ENCODE peak calls at places on chromosomes 16 and 17, in six cellular contexts. One of them, this sample, is unnamed. For H3K4me1, the result is how much of the 10 kb centered on the place peaks cover.

GRCh38 chr17:54932711-54933110 is 32.1 kb downstream of the TOM1L1 start:
- DNase-seq in lower lobe of right lung: no peak
- DNase-seq in heart left ventricle: no peak
- DNase-seq in sigmoid colon: no peak
- DNase-seq in RWPE2: no peak
- DNase-seq in pancreas: no peak
- DNase-seq in this sample: no peak

GRCh38 chr17:59366040-59366757 is 34.7 kb downstream of the YPEL2 start:
- DNase-seq in sigmoid colon: no peak
- DNase-seq in lower lobe of right lung: no peak
- DNase-seq in RWPE2: no peak
- DNase-seq in pancreas: peak
- DNase-seq in heart left ventricle: no peak
- DNase-seq in this sample: no peak

GRCh38 chr17:41516828-41517283 is 1.8 kb downstream of the KRT15 start:
- DNase-seq in sigmoid colon: no peak
- DNase-seq in RWPE2: no peak
- DNase-seq in lower lobe of right lung: peak
- DNase-seq in pancreas: no peak
- DNase-seq in heart left ventricle: no peak
- DNase-seq in this sample: no peak

GRCh38 chr17:1344521-1344920 is 55.5 kb downstream of the YWHAE start:
- DNase-seq in sigmoid colon: no peak
- DNase-seq in pancreas: no peak
- DNase-seq in lower lobe of right lung: no peak
- DNase-seq in heart left ventricle: no peak
- DNase-seq in RWPE2: no peak
- DNase-seq in this sample: no peak

GRCh38 chr17:74601944-74602572 is 10.0 kb upstream of the CD300LD start:
- DNase-seq in heart left ventricle: no peak
- DNase-seq in sigmoid colon: no peak
- DNase-seq in pancreas: no peak
- DNase-seq in lower lobe of right lung: no peak
- DNase-seq in RWPE2: no peak
- DNase-seq in this sample: no peak

GRCh38 chr16:8751481-8752311 is 45.7 kb downstream of the TMEM186 start:
- DNase-seq in lower lobe of right lung: no peak
- DNase-seq in sigmoid colon: peak
- DNase-seq in heart left ventricle: no peak
- DNase-seq in pancreas: peak
- DNase-seq in RWPE2: no peak
- DNase-seq in this sample: no peak

GRCh38 chr17:59763861-59764260 is 56.4 kb downstream of the VMP1 start:
- DNase-seq in sigmoid colon: no peak
- DNase-seq in pancreas: no peak
- DNase-seq in RWPE2: no peak
- DNase-seq in heart left ventricle: no peak
- DNase-seq in lower lobe of right lung: no peak
- DNase-seq in this sample: no peak

GRCh38 chr17:17567631-17568030 is 23.9 kb downstream of the PEMT start:
- DNase-seq in lower lobe of right lung: no peak
- DNase-seq in RWPE2: no peak
- DNase-seq in sigmoid colon: peak
- DNase-seq in pancreas: peak
- DNase-seq in heart left ventricle: peak
- DNase-seq in this sample: peak

GRCh38 chr16:14462811-14463210 is 167.2 kb downstream of the PARN start:
- DNase-seq in heart left ventricle: no peak
- DNase-seq in sigmoid colon: no peak
- DNase-seq in RWPE2: no peak
- DNase-seq in pancreas: no peak
- DNase-seq in lower lobe of right lung: no peak
- DNase-seq in this sample: no peak

GRCh38 chr16:14337303-14338191 is 266.4 kb downstream of the MRTFB start:
- DNase-seq in RWPE2: no peak
- DNase-seq in sigmoid colon: no peak
- DNase-seq in pancreas: peak
- DNase-seq in lower lobe of right lung: no peak
- DNase-seq in heart left ventricle: no peak
- DNase-seq in this sample: no peak

GRCh38 chr17:32517982-32518381 is 31.2 kb downstream of the CDK5R1 start:
- DNase-seq in lower lobe of right lung: no peak
- DNase-seq in heart left ventricle: no peak
- DNase-seq in sigmoid colon: peak
- DNase-seq in RWPE2: no peak
- DNase-seq in pancreas: no peak
- DNase-seq in this sample: no peak

GRCh38 chr17:32759476-32759875 is 117.4 kb downstream of the MYO1D start:
- DNase-seq in RWPE2: no peak
- DNase-seq in pancreas: no peak
- DNase-seq in lower lobe of right lung: no peak
- DNase-seq in heart left ventricle: no peak
- DNase-seq in sigmoid colon: no peak
- DNase-seq in this sample: no peak

GRCh38 chr17:17554266-17554665 is 37.2 kb downstream of the PEMT start:
- DNase-seq in pancreas: no peak
- DNase-seq in lower lobe of right lung: no peak
- DNase-seq in heart left ventricle: peak
- DNase-seq in RWPE2: no peak
- DNase-seq in sigmoid colon: no peak
- DNase-seq in this sample: peak

GRCh38 chr16:28538733-28539596 is at the start of gene NUPR1:
- DNase-seq in heart left ventricle: peak
- DNase-seq in RWPE2: peak
- DNase-seq in lower lobe of right lung: peak
- DNase-seq in sigmoid colon: peak
- DNase-seq in pancreas: peak
- DNase-seq in this sample: peak

GRCh38 chr17:43754947-43755346 is 3.6 kb downstream of the SOST start:
- DNase-seq in pancreas: no peak
- DNase-seq in heart left ventricle: no peak
- DNase-seq in sigmoid colon: peak
- DNase-seq in lower lobe of right lung: no peak
- DNase-seq in RWPE2: no peak
- DNase-seq in this sample: no peak

GRCh38 chr17:43755389-43755875 is 3.2 kb downstream of the SOST start:
- DNase-seq in pancreas: no peak
- DNase-seq in heart left ventricle: no peak
- DNase-seq in RWPE2: no peak
- DNase-seq in lower lobe of right lung: no peak
- DNase-seq in sigmoid colon: peak
- DNase-seq in this sample: no peak

GRCh38 chr17:43745541-43745940 is 13.1 kb downstream of the SOST start:
- DNase-seq in sigmoid colon: no peak
- DNase-seq in RWPE2: no peak
- DNase-seq in pancreas: no peak
- DNase-seq in heart left ventricle: no peak
- DNase-seq in lower lobe of right lung: no peak
- DNase-seq in this sample: no peak

GRCh38 chr17:43753488-43754129 is 5.0 kb downstream of the SOST start:
- DNase-seq in sigmoid colon: peak
- DNase-seq in lower lobe of right lung: no peak
- DNase-seq in heart left ventricle: no peak
- DNase-seq in RWPE2: no peak
- DNase-seq in pancreas: no peak
- DNase-seq in this sample: no peak

GRCh38 chr17:43750154-43750553 is 8.4 kb downstream of the SOST start:
- DNase-seq in RWPE2: no peak
- DNase-seq in sigmoid colon: no peak
- DNase-seq in heart left ventricle: no peak
- DNase-seq in pancreas: no peak
- DNase-seq in lower lobe of right lung: no peak
- DNase-seq in this sample: no peak
- H3K4me1 ChIP-seq in RWPE2: under half
- H3K4me1 ChIP-seq in sigmoid colon: under half
- H3K4me1 ChIP-seq in heart left ventricle: under half
- H3K4me1 ChIP-seq in pancreas: under half
- H3K4me1 ChIP-seq in lower lobe of right lung: under half
- H3K4me1 ChIP-seq in this sample: under half

DNA sequence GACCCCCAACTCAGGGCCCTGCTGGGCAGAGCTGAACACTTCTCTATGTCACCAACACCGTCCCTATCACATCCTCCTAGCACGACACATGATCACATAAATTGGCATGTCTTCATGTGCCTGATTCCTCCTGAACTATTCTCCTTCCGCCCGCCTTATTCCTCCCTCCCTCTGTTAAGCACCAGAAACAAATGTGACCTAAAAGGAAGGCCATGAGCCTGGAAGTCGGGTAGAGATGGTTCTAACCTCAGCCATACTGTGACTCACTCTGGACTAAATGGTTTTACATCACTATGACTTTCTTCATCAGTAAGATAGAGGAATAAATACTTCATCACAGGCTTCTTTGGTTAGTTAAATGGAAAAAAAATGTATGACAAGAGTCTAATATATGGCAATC is 80.8 kb upstream of the DYNLRB2 start:
- DNase-seq in lower lobe of right lung: no peak
- DNase-seq in RWPE2: no peak
- DNase-seq in heart left ventricle: no peak
- DNase-seq in pancreas: no peak
- DNase-seq in sigmoid colon: no peak
- DNase-seq in this sample: no peak
- H3K27ac ChIP-seq in lower lobe of right lung: no peak
- H3K27ac ChIP-seq in RWPE2: no peak
- H3K27ac ChIP-seq in heart left ventricle: peak
- H3K27ac ChIP-seq in pancreas: no peak
- H3K27ac ChIP-seq in sigmoid colon: no peak
- H3K27ac ChIP-seq in this sample: no peak

GRCh38 chr16:85571563-85571812 is 41.6 kb upstream of the GSE1 start:
- DNase-seq in RWPE2: no peak
- DNase-seq in sigmoid colon: no peak
- DNase-seq in lower lobe of right lung: no peak
- DNase-seq in heart left ventricle: no peak
- DNase-seq in pancreas: no peak
- DNase-seq in this sample: no peak
- H3K4me1 ChIP-seq in RWPE2: under half
- H3K4me1 ChIP-seq in sigmoid colon: half or more
- H3K4me1 ChIP-seq in lower lobe of right lung: half or more
- H3K4me1 ChIP-seq in heart left ventricle: under half
- H3K4me1 ChIP-seq in pancreas: under half
- H3K4me1 ChIP-seq in this sample: under half

GRCh38 chr16:56935201-56935600 is 3.3 kb downstream of the HERPUD1 start:
- DNase-seq in sigmoid colon: no peak
- DNase-seq in lower lobe of right lung: no peak
- DNase-seq in RWPE2: no peak
- DNase-seq in pancreas: no peak
- DNase-seq in heart left ventricle: no peak
- DNase-seq in this sample: no peak

GRCh38 chr16:56933828-56934598 is 2.1 kb downstream of the HERPUD1 start:
- DNase-seq in sigmoid colon: no peak
- DNase-seq in pancreas: no peak
- DNase-seq in lower lobe of right lung: no peak
- DNase-seq in heart left ventricle: no peak
- DNase-seq in RWPE2: no peak
- DNase-seq in this sample: no peak

GRCh38 chr16:56938664-56939513 is 6.9 kb downstream of the HERPUD1 start:
- DNase-seq in RWPE2: no peak
- DNase-seq in sigmoid colon: peak
- DNase-seq in lower lobe of right lung: no peak
- DNase-seq in pancreas: no peak
- DNase-seq in heart left ventricle: no peak
- DNase-seq in this sample: no peak

GRCh38 chr16:56936950-56937349 is 5.0 kb downstream of the HERPUD1 start:
- DNase-seq in lower lobe of right lung: no peak
- DNase-seq in sigmoid colon: no peak
- DNase-seq in heart left ventricle: no peak
- DNase-seq in pancreas: no peak
- DNase-seq in RWPE2: no peak
- DNase-seq in this sample: no peak

GRCh38 chr16:56936491-56936890 is 4.5 kb downstream of the HERPUD1 start:
- DNase-seq in lower lobe of right lung: no peak
- DNase-seq in sigmoid colon: no peak
- DNase-seq in RWPE2: no peak
- DNase-seq in pancreas: no peak
- DNase-seq in heart left ventricle: no peak
- DNase-seq in this sample: no peak
- H3K27ac ChIP-seq in lower lobe of right lung: no peak
- H3K27ac ChIP-seq in sigmoid colon: no peak
- H3K27ac ChIP-seq in RWPE2: peak
- H3K27ac ChIP-seq in pancreas: no peak
- H3K27ac ChIP-seq in heart left ventricle: peak
- H3K27ac ChIP-seq in this sample: no peak

GRCh38 chr16:29744541-29745101 is 1.2 kb downstream of the C16orf54 start:
- DNase-seq in sigmoid colon: no peak
- DNase-seq in heart left ventricle: no peak
- DNase-seq in RWPE2: no peak
- DNase-seq in pancreas: no peak
- DNase-seq in lower lobe of right lung: no peak
- DNase-seq in this sample: peak
- H3K4me1 ChIP-seq in sigmoid colon: under half
- H3K4me1 ChIP-seq in heart left ventricle: under half
- H3K4me1 ChIP-seq in RWPE2: under half
- H3K4me1 ChIP-seq in pancreas: under half
- H3K4me1 ChIP-seq in lower lobe of right lung: under half
- H3K4me1 ChIP-seq in this sample: under half